ENCODE peak calls at places on chromosomes 16 and 17, in ten cellular contexts. V, I, A, D, J, Y, R, Z, L and O are unnamed samples.

GRCh38 chr17:732788-733720 is 658 bp downstream of the TLCD3A start:
- DNase-seq in V (peak; percentile 12), I (no peak), A (peak; percentile 36), D (peak; percentile 33), J (no peak), Y (no peak), R (no peak), Z (peak; percentile 58), L (no peak), O (no peak)

GRCh38 chr16:4245400-4245799 is 3.5 kb upstream of the SRL start:
- DNase-seq in V (no peak), I (no peak), A (no peak), D (no peak), J (no peak), Y (no peak), R (no peak), Z (no peak), L (no peak), O (no peak)

GRCh38 chr17:11608396-11608795 is 10.1 kb downstream of the DNAH9 start:
- DNase-seq in V (peak; percentile 6), I (no peak), A (peak; percentile 27), D (peak; percentile 22), J (peak; percentile 44), Y (no peak), R (no peak), Z (no peak), L (no peak), O (no peak)

GRCh38 chr17:52027081-52027480 is 131.4 kb downstream of the CA10 start:
- DNase-seq in V (no peak), I (no peak), A (no peak), D (no peak), J (no peak), Y (no peak), R (no peak), Z (no peak), L (no peak), O (no peak)

GRCh38 chr17:78315355-78316114 is 44.3 kb downstream of the SOCS3 start:
- DNase-seq in V (peak; percentile 86), I (peak; percentile 70), A (peak; percentile 76), D (peak; percentile 82), J (peak; percentile 75), Y (no peak), R (no peak), Z (peak; percentile 88), L (peak; percentile 70), O (peak; percentile 80)

GRCh38 chr16:12906765-12907516 is 5.5 kb downstream of the SHISA9 start:
- DNase-seq in V (no peak), I (no peak), A (no peak), D (no peak), J (no peak), Y (no peak), R (no peak), Z (no peak), L (no peak), O (no peak)

GRCh38 chr17:35684046-35684802 is 47.2 kb upstream of the RASL10B start:
- DNase-seq in V (peak; percentile 6), I (no peak), A (no peak), D (peak; percentile 1), J (no peak), Y (peak; percentile 4), R (no peak), Z (no peak), L (peak; percentile 1), O (peak; percentile 26)

GRCh38 chr17:7885357-7886226 is 3.0 kb upstream of the CHD3 start:
- DNase-seq in V (no peak), I (peak; percentile 35), A (peak; percentile 36), D (peak; percentile 51), J (peak; percentile 25), Y (peak; percentile 70), R (peak; percentile 51), Z (peak; percentile 59), L (no peak), O (no peak)

GRCh38 chr16:66511615-66512500 is 38.1 kb downstream of the TK2 start:
- DNase-seq in V (peak; percentile 59), I (no peak), A (no peak), D (no peak), J (no peak), Y (no peak), R (no peak), Z (no peak), L (peak; percentile 37), O (no peak)

GRCh38 chr17:73754886-73755285 is 110.6 kb upstream of the SDK2 start:
- DNase-seq in V (no peak), I (no peak), A (no peak), D (no peak), J (no peak), Y (no peak), R (no peak), Z (no peak), L (no peak), O (no peak)

GRCh38 chr17:81420769-81421462 is 25.7 kb downstream of the BAHCC1 start:
- DNase-seq in V (no peak), I (no peak), A (peak; percentile 56), D (no peak), J (peak; percentile 66), Y (no peak), R (no peak), Z (peak; percentile 80), L (no peak), O (no peak)

GRCh38 chr16:80659865-80660264 is 119.1 kb downstream of the DYNLRB2 start:
- DNase-seq in V (no peak), I (no peak), A (no peak), D (no peak), J (no peak), Y (no peak), R (no peak), Z (no peak), L (no peak), O (no peak)

GRCh38 chr16:337437-337836 is 15.1 kb downstream of the AXIN1 start:
- DNase-seq in V (no peak), I (no peak), A (no peak), D (no peak), J (no peak), Y (no peak), R (no peak), Z (no peak), L (no peak), O (no peak)

GRCh38 chr17:29593546-29594440 is 861 bp downstream of the ANKRD13B start:
- DNase-seq in V (no peak), I (peak; percentile 65), A (no peak), D (peak; percentile 61), J (peak; percentile 15), Y (no peak), R (no peak), Z (no peak), L (no peak), O (no peak)

GRCh38 chr17:57991537-57991936 is 3.5 kb upstream of the VEZF1 start:
- DNase-seq in V (no peak), I (no peak), A (no peak), D (no peak), J (no peak), Y (no peak), R (no peak), Z (no peak), L (no peak), O (no peak)

GRCh38 chr17:41396340-41396739 is 1.1 kb downstream of the KRT31 start:
- DNase-seq in V (no peak), I (no peak), A (no peak), D (no peak), J (no peak), Y (no peak), R (no peak), Z (no peak), L (no peak), O (no peak)

GRCh38 chr16:59543641-59544040 is 809.5 kb upstream of the GOT2 start:
- DNase-seq in V (peak; percentile 59), I (no peak), A (no peak), D (no peak), J (no peak), Y (no peak), R (no peak), Z (no peak), L (peak; percentile 30), O (peak; percentile 34)

GRCh38 chr17:39612935-39613465 is 5.3 kb upstream of the NEUROD2 start:
- DNase-seq in V (no peak), I (no peak), A (no peak), D (no peak), J (no peak), Y (no peak), R (no peak), Z (no peak), L (no peak), O (no peak)

GRCh38 chr17:39617446-39618251 is 9.1 kb upstream of the PPP1R1B start:
- DNase-seq in V (no peak), I (no peak), A (peak; percentile 66), D (peak; percentile 60), J (peak; percentile 48), Y (no peak), R (peak; percentile 49), Z (peak; percentile 75), L (no peak), O (no peak)

GRCh38 chr17:39617100-39617445 is 9.4 kb upstream of the NEUROD2 start:
- DNase-seq in V (no peak), I (no peak), A (no peak), D (no peak), J (no peak), Y (no peak), R (no peak), Z (no peak), L (no peak), O (no peak)

GRCh38 chr17:39614545-39615157 is 6.9 kb upstream of the NEUROD2 start:
- DNase-seq in V (no peak), I (no peak), A (no peak), D (no peak), J (no peak), Y (no peak), R (no peak), Z (no peak), L (no peak), O (no peak)

GRCh38 chr17:39615434-39615833 is 7.7 kb upstream of the NEUROD2 start:
- DNase-seq in V (no peak), I (no peak), A (no peak), D (no peak), J (no peak), Y (no peak), R (no peak), Z (no peak), L (no peak), O (no peak)
- H3K27me3 ChIP-seq in V (peaks cover 38% of the 10 kb centered on the region), I (peaks cover 4% of the 10 kb centered on the region), A (peaks cover 63% of the 10 kb centered on the region), D (no peaks in the 10 kb centered on the region), J (peaks cover 8% of the 10 kb centered on the region), Y (peaks cover 44% of the 10 kb centered on the region), R (no peaks in the 10 kb centered on the region), Z (no peaks in the 10 kb centered on the region), L (peaks cover 40% of the 10 kb centered on the region), O (peaks cover 18% of the 10 kb centered on the region)

GRCh38 chr17:65323055-65323454 is 185.9 kb downstream of the RGS9 start:
- DNase-seq in V (no peak), I (no peak), A (no peak), D (no peak), J (no peak), Y (no peak), R (no peak), Z (no peak), L (no peak), O (no peak)
- H3K27me3 ChIP-seq in V (no peaks in the 10 kb centered on the region), I (no peaks in the 10 kb centered on the region), A (peaks cover 5% of the 10 kb centered on the region), D (no peaks in the 10 kb centered on the region), J (no peaks in the 10 kb centered on the region), Y (no peaks in the 10 kb centered on the region), R (no peaks in the 10 kb centered on the region), Z (no peaks in the 10 kb centered on the region), L (peaks cover 4% of the 10 kb centered on the region), O (no peaks in the 10 kb centered on the region)

GRCh38 chr17:48012151-48012520 is 25.5 kb downstream of the COPZ2 start:
- DNase-seq in V (no peak), I (no peak), A (peak; percentile 26), D (peak; percentile 88), J (no peak), Y (no peak), R (peak; percentile 64), Z (no peak), L (no peak), O (no peak)
- H3K27me3 ChIP-seq in V (no peaks in the 10 kb centered on the region), I (no peaks in the 10 kb centered on the region), A (peaks cover 80% of the 10 kb centered on the region), D (no peaks in the 10 kb centered on the region), J (peaks cover 19% of the 10 kb centered on the region), Y (no peaks in the 10 kb centered on the region), R (peaks cover 27% of the 10 kb centered on the region), Z (no peaks in the 10 kb centered on the region), L (peaks cover 9% of the 10 kb centered on the region), O (no peaks in the 10 kb centered on the region)

GRCh38 chr16:49378238-49378637 is 4.6 kb downstream of the C16orf78 start:
- DNase-seq in V (no peak), I (no peak), A (no peak), D (no peak), J (no peak), Y (no peak), R (no peak), Z (no peak), L (no peak), O (no peak)
- H3K27me3 ChIP-seq in V (no peaks in the 10 kb centered on the region), I (no peaks in the 10 kb centered on the region), A (peaks cover 29% of the 10 kb centered on the region), D (peaks cover 38% of the 10 kb centered on the region), J (no peaks in the 10 kb centered on the region), Y (no peaks in the 10 kb centered on the region), R (no peaks in the 10 kb centered on the region), Z (no peaks in the 10 kb centered on the region), L (no peaks in the 10 kb centered on the region), O (no peaks in the 10 kb centered on the region)